ENCODE peak calls at places on chromosomes 13 and 19, in six cellular contexts. V is CD8-positive, alpha-beta memory T cell; G is substantia nigra; T is left lung; B is ascending aorta; S is CD4-positive, alpha-beta T cell. F is an unnamed sample.

GRCh38 chr19:18368504-18369222 is 17.3 kb upstream of the GDF15 start:
- DNase-seq in V (no peak), G (no peak), T (no peak), B (no peak), S (no peak), F (no peak)

GRCh38 chr19:19480688-19481087 is 34.7 kb downstream of the TSSK6 start:
- DNase-seq in V (no peak), G (no peak), T (no peak), B (no peak), S (no peak), F (no peak)

GRCh38 chr13:100089633-100090032 is 740 bp downstream of the PCCA start:
- DNase-seq in V (no peak), G (no peak), T (no peak), B (no peak), S (no peak), F (no peak)

GRCh38 chr13:81671103-81671502 is 1330.2 kb upstream of the SPRY2 start:
- DNase-seq in V (no peak), G (no peak), T (no peak), B (no peak), S (no peak), F (no peak)

GRCh38 chr19:10863107-10863700 is 8.1 kb upstream of the CARM1 start:
- DNase-seq in V (no peak), G (no peak), T (peak), B (peak), S (no peak), F (no peak)

GRCh38 chr13:95918860-95919259 is 134.3 kb downstream of the UGGT2 start:
- DNase-seq in V (no peak), G (no peak), T (no peak), B (no peak), S (no peak), F (no peak)

GRCh38 chr13:113115363-113116205 is 7.0 kb upstream of the F10 start:
- DNase-seq in V (peak), G (no peak), T (peak), B (no peak), S (no peak), F (no peak)

GRCh38 chr13:41649659-41650058 is 192.3 kb downstream of the RGCC start:
- DNase-seq in V (no peak), G (no peak), T (no peak), B (no peak), S (no peak), F (no peak)

GRCh38 chr19:9075064-9075964 is 11.5 kb upstream of the OR1M1 start:
- DNase-seq in V (no peak), G (no peak), T (peak), B (no peak), S (no peak), F (peak)

GRCh38 chr19:48445256-48445605 is 552 bp upstream of the GRWD1 start:
- DNase-seq in V (no peak), G (no peak), T (no peak), B (no peak), S (no peak), F (peak)

GRCh38 chr13:48110930-48111721 is 16.2 kb upstream of the MED4 start:
- DNase-seq in V (no peak), G (peak), T (no peak), B (no peak), S (no peak), F (peak)
- H3K27ac ChIP-seq in V (no peak), G (no peak), T (peak), B (peak), S (no peak), F (peak)

GRCh38 chr19:56145698-56146097 is 4.6 kb downstream of the ZNF444 start:
- DNase-seq in V (no peak), G (no peak), T (no peak), B (no peak), S (no peak), F (no peak)
- H3K27ac ChIP-seq in V (no peak), G (no peak), T (no peak), B (no peak), S (no peak), F (no peak)

GRCh38 chr13:98215508-98215907 is 38.4 kb upstream of the RNF113B start:
- DNase-seq in V (no peak), G (no peak), T (no peak), B (no peak), S (no peak), F (no peak)

GRCh38 chr13:98214707-98215106 is 37.6 kb upstream of the RNF113B start:
- DNase-seq in V (no peak), G (no peak), T (no peak), B (no peak), S (no peak), F (no peak)

GRCh38 chr13:98216711-98217110 is 39.6 kb upstream of the RNF113B start:
- DNase-seq in V (no peak), G (no peak), T (no peak), B (no peak), S (no peak), F (no peak)

GRCh38 chr13:98216135-98216565 is 39.1 kb upstream of the RNF113B start:
- DNase-seq in V (no peak), G (peak), T (no peak), B (no peak), S (no peak), F (no peak)

GRCh38 chr13:98214008-98214643 is 37.1 kb upstream of the RNF113B start:
- DNase-seq in V (no peak), G (no peak), T (peak), B (no peak), S (no peak), F (no peak)
- H3K27ac ChIP-seq in V (no peak), G (no peak), T (peak), B (no peak), S (no peak), F (no peak)

GRCh38 chr13:79837741-79838450 is 356.9 kb downstream of the NDFIP2 start:
- DNase-seq in V (no peak), G (no peak), T (no peak), B (no peak), S (no peak), F (no peak)
- H3K27ac ChIP-seq in V (no peak), G (no peak), T (no peak), B (no peak), S (no peak), F (no peak)

GRCh38 chr19:2268861-2269243 is 12.6 kb upstream of the JSRP1 start:
- DNase-seq in V (no peak), G (no peak), T (peak), B (no peak), S (no peak), F (no peak)

GRCh38 chr19:2269244-2270156 is 12.5 kb downstream of the PEAK3 start:
- DNase-seq in V (peak), G (peak), T (peak), B (peak), S (peak), F (peak)

GRCh38 chr19:2266183-2266993 is 10.2 kb upstream of the JSRP1 start:
- DNase-seq in V (no peak), G (peak), T (peak), B (peak), S (peak), F (peak)

GRCh38 chr19:2270157-2270571 is 11.8 kb downstream of the PEAK3 start:
- DNase-seq in V (peak), G (no peak), T (peak), B (no peak), S (no peak), F (no peak)

DNA sequence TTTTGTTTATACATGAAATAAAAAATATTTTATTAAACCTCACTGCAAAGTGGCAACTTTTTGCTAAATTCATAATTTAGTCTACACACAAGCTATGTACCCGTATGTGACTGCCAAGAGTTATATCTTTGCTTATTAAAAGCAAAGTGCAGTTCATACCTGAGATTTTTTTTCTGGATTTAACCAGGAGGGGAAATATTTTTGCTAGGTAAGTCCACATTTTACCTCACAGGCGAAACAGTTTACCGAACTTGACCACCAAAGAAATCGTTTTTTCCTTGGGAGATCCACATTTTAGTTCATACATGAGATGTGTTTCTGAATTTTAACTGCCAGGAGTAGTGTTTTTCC is 12.2 kb upstream of the JSRP1 start:
- DNase-seq in V (no peak), G (no peak), T (no peak), B (no peak), S (no peak), F (no peak)
- H3K27ac ChIP-seq in V (peak), G (no peak), T (peak), B (no peak), S (no peak), F (no peak)

GRCh38 chr19:35739275-35740107 is 2.8 kb downstream of the IGFLR1 start:
- DNase-seq in V (no peak), G (no peak), T (peak), B (no peak), S (no peak), F (no peak)
- H3K27ac ChIP-seq in V (no peak), G (peak), T (peak), B (peak), S (peak), F (peak)

GRCh38 chr13:49371943-49372636 is 71.8 kb downstream of the CAB39L start:
- DNase-seq in V (no peak), G (no peak), T (no peak), B (no peak), S (no peak), F (no peak)
- H3K27ac ChIP-seq in V (no peak), G (no peak), T (no peak), B (peak), S (no peak), F (no peak)

GRCh38 chr13:79404361-79404760 is 1.7 kb downstream of the RBM26 start:
- DNase-seq in V (no peak), G (no peak), T (no peak), B (no peak), S (no peak), F (no peak)
- H3K27ac ChIP-seq in V (peak), G (no peak), T (no peak), B (no peak), S (no peak), F (peak)

DNA sequence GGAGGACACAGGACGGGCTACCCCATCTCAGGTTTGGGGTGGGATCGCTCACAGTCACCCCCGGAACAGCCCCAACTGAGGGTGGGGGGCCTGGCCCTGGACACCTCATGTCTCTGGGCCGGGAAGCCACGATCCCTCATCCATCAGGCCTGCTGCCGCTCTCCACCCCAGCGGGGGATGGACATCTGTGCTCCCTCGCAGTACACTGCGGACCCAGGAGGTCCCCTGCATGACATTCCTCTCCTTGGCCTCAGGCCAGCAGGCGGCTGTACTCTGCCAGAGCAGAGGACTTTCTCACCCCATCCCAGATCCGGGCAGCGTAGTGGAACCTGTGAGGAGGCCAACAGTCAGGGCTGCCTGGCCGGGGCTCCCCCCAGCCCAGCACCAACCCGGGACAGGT is 15.5 kb downstream of the IRGC start:
- DNase-seq in V (no peak), G (no peak), T (no peak), B (no peak), S (no peak), F (no peak)
- H3K27ac ChIP-seq in V (no peak), G (no peak), T (no peak), B (no peak), S (no peak), F (no peak)

GRCh38 chr13:43377955-43378354 is 354.6 kb downstream of the DNAJC15 start:
- DNase-seq in V (no peak), G (no peak), T (no peak), B (no peak), S (no peak), F (no peak)
- H3K27ac ChIP-seq in V (no peak), G (no peak), T (no peak), B (no peak), S (no peak), F (no peak)

F was measured in right atrium auricular region.